ENCODE peak calls at places on chromosomes 6 and 20, in six cellular contexts. B is mammary epithelial cell, K is PC-3, Z is astrocyte, C is neural progenitor cell, A is suprapubic skin. P is an unnamed sample. For H3K9me3, the result is how much of the 10 kb centered on the place peaks cover.

GRCh38 chr6:8215631-8216030 is 113.3 kb upstream of the EEF1E1 start:
- DNase-seq in B (peak), C (no peak), K (peak), Z (peak), A (no peak), P (no peak)

GRCh38 chr6:81909981-81910910 is 157.8 kb upstream of the TENT5A start:
- DNase-seq in Z (peak), C (no peak), K (no peak), A (no peak), B (no peak), P (no peak)

GRCh38 chr6:20811112-20811746 is 277.0 kb downstream of the CDKAL1 start:
- DNase-seq in K (peak), A (no peak), B (peak), C (peak), Z (peak), P (peak)

GRCh38 chr6:26223677-26224546 is 136.7 kb downstream of the HFE start:
- DNase-seq in A (no peak), K (peak), B (peak), Z (peak), C (peak), P (peak)

GRCh38 chr20:676315-676937 is 824 bp upstream of the SCRT2 start:
- DNase-seq in C (peak), K (no peak), A (no peak), Z (no peak), B (no peak), P (no peak)

GRCh38 chr6:167764215-167764614 is 62.5 kb upstream of the AFDN start:
- DNase-seq in Z (no peak), A (no peak), K (no peak), B (no peak), C (no peak), P (no peak)

GRCh38 chr6:86016567-86016966 is 373.9 kb upstream of the SYNCRIP start:
- DNase-seq in B (no peak), K (no peak), Z (no peak), A (no peak), C (no peak), P (no peak)

GRCh38 chr20:53578492-53579222 is 15.0 kb downstream of the ZNF217 start:
- DNase-seq in Z (peak), C (peak), A (no peak), K (peak), B (peak), P (peak)

GRCh38 chr6:156279306-156279969 is 497.7 kb upstream of the ARID1B start:
- DNase-seq in B (no peak), A (no peak), K (no peak), C (no peak), Z (no peak), P (no peak)

GRCh38 chr6:26275663-26276062 is 89.3 kb upstream of the BTN3A2 start:
- DNase-seq in Z (no peak), C (no peak), K (no peak), A (no peak), B (no peak), P (no peak)

GRCh38 chr20:9775176-9775575 is 63.7 kb downstream of the PAK5 start:
- DNase-seq in K (no peak), A (no peak), C (no peak), Z (no peak), B (no peak), P (no peak)

GRCh38 chr6:75171581-75172360 is 34.1 kb downstream of the COL12A1 start:
- DNase-seq in Z (no peak), C (no peak), B (no peak), K (no peak), A (no peak), P (no peak)

GRCh38 chr20:49916146-49917002 is 1.0 kb upstream of the SPATA2 start:
- DNase-seq in B (peak), A (no peak), C (no peak), K (peak), Z (peak), P (no peak)

GRCh38 chr6:73704260-73704659 is 8.3 kb downstream of the CD109 start:
- DNase-seq in B (peak), A (peak), K (peak), C (no peak), Z (peak), P (peak)

GRCh38 chr6:40000964-40001515 is 66.8 kb upstream of the MOCS1 start:
- DNase-seq in B (no peak), K (no peak), C (no peak), A (no peak), Z (no peak), P (no peak)
- H3K9me3 ChIP-seq in B (under half), K (under half), C (under half), A (under half), Z (under half), P (under half)

GRCh38 chr6:51139841-51140462 is 321.3 kb downstream of the TFAP2B start:
- DNase-seq in Z (no peak), K (no peak), A (no peak), C (no peak), B (no peak), P (no peak)

GRCh38 chr6:51137777-51138176 is 319.1 kb downstream of the TFAP2B start:
- DNase-seq in K (no peak), Z (no peak), B (no peak), C (no peak), A (no peak), P (no peak)
- H3K9me3 ChIP-seq in K (under half), Z (under half), B (under half), C (under half), A (under half), P (under half)

DNA sequence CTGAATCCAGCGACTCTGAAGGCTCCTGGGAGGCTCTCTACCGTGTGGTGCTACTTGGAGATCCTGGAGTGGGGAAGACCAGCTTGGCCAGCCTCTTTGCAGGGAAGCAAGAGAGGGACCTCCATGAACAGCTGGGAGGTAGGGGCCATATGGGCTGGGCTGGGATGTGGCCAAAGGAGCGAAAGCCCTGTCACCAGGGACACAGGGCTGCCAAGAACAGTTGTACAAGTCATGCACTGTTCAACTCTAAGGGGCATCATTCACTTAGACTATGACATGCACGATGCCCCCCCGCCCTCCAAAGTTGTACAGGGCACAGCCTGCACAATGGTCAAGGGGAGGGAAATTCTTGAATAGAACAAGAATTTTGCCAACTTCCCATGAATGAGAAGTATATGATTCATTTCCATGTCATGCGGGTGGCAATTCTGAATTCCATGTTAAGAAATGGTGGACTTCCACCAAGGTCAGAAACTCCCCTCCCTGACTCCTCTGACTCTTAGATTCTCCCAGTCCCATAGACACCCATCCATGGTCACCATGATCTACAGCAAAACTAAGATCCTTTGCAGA is 1.6 kb downstream of the REM1 start:
- DNase-seq in C (no peak), Z (no peak), K (no peak), B (no peak), A (no peak), P (no peak)
- H3K9me3 ChIP-seq in C (under half), Z (under half), K (under half), B (under half), A (under half), P (under half)

DNA sequence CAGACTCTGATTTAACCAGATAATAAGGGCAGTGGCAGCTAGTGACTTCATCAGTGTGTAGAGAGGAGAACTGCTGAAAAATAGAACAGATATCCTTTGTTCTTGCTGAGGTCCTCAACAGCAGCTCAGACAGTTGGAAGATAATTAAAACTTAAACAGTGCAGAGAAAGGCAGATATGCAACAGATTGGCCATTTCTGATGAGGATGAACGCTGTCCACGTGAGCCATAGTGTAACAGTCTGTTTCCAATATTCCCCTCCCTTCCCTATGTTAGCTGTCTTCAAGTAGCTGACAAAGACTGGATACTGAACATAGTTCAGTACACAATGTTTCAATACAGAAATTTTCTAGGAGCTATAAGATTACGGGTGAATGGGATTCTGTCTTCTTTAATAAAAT is 291.4 kb downstream of the BTBD9 start:
- DNase-seq in C (no peak), A (no peak), K (no peak), Z (no peak), B (no peak), P (no peak)
- H3K9me3 ChIP-seq in C (under half), A (under half), K (under half), Z (under half), B (under half), P (under half)

GRCh38 chr20:60490184-60490583 is 532.0 kb downstream of the CDH26 start:
- DNase-seq in K (no peak), Z (no peak), A (no peak), B (no peak), C (no peak), P (no peak)

GRCh38 chr20:60486345-60486744 is 528.1 kb downstream of the CDH26 start:
- DNase-seq in A (no peak), Z (no peak), B (no peak), C (no peak), K (no peak), P (no peak)

DNA sequence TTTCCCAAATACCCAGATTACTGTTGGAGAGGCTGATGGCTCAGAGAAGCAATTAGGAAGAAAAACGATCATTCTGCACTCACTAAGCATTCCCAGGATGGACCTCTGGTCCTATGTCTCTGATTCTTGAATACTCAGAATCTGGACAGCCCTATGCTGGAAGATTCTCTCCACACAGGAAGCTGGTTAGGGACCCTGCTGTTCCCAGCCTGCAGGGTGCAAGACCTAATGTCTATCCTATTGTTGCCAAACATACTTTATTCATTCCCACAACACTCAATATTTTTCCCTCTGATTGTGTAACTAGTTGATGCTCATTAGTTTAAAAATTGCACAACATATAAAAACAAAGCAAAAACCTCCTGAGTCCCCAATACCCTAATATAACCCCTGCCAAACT is 533.0 kb downstream of the CDH26 start:
- DNase-seq in A (no peak), K (no peak), B (no peak), Z (no peak), C (no peak), P (no peak)
- H3K9me3 ChIP-seq in A (under half), K (under half), B (under half), Z (under half), C (under half), P (under half)

DNA sequence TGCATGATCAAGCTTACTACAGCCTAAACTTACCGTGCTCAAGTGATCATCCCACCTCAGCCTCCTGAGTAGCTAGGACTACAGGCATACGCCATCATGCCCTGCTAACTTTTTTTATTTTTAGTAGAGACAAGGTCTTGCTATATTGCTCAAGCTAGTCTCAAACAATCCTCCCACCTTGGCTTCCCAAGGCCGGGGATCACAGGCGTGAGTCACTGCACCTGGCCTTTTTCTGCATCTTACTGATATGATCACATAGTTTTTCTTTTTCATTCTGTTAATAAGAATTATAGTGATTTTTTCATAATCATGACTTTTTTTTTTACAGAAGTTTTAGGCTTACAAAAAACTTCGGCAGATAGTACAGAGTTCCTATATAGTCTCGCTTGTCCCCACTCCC is 93.2 kb downstream of the KIF13A start:
- DNase-seq in C (no peak), K (no peak), B (no peak), Z (no peak), A (no peak), P (no peak)
- H3K9me3 ChIP-seq in C (under half), K (under half), B (under half), Z (under half), A (under half), P (under half)

GRCh38 chr20:29314294-29314693 is 1943.2 kb upstream of the DEFB115 start:
- DNase-seq in Z (no peak), K (no peak), B (no peak), C (no peak), A (no peak), P (no peak)

GRCh38 chr20:29325304-29325640 is 1932.2 kb upstream of the DEFB115 start:
- DNase-seq in B (no peak), C (no peak), K (no peak), A (no peak), Z (no peak), P (no peak)

GRCh38 chr20:29318871-29319461 is 1938.5 kb upstream of the DEFB115 start:
- DNase-seq in B (no peak), K (no peak), A (no peak), Z (no peak), C (no peak), P (no peak)

DNA sequence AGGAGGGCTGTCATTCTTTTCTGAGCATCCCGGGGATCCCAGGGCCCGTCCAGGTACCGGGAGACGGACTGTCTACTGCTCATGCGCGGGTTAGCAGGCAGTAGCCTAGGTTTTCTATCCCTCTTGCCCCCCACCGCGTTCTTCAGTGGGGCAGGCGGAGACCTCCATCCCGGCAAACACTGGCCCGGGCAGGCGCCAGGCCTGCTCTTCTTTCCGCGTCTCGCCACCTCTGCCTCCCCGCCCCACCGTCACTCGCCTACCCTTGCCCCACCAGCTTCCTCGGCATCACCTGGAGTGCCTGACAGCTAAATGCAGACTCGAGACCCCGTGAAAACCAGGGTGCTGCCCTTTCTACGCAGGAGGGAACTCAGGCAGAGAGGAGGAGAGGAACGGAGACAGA is 1937.7 kb upstream of the DEFB115 start:
- DNase-seq in C (no peak), B (no peak), K (no peak), A (no peak), Z (no peak), P (no peak)
- H3K9me3 ChIP-seq in C (under half), B (under half), K (under half), A (under half), Z (under half), P (under half)

GRCh38 chr20:38089500-38089899 is 56.0 kb downstream of the RPRD1B start:
- DNase-seq in A (no peak), K (no peak), C (no peak), B (no peak), Z (no peak), P (no peak)
- H3K9me3 ChIP-seq in A (under half), K (under half), C (under half), B (under half), Z (under half), P (under half)

DNA sequence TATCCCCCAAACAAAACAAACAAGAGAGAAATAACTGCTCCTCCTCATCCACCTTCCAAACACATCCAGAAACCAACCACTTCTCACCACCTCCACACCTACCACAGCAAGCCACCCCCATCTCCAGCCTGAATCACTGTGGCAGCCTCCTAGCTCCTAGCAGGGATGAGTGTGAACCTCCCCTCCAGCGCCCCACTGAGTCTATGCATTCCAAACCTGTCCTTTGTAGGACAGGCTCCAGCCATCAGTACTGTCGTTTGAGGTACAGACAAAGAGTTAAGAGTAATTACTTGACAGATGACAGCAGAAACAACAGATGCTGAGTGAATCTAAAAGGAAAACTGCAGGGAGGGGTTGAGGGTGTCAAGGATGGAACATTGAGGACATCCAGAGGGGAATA is 2.4 kb downstream of the METTL24 start:
- DNase-seq in B (no peak), Z (no peak), K (no peak), A (no peak), C (peak), P (no peak)
- H3K9me3 ChIP-seq in B (under half), Z (under half), K (under half), A (under half), C (under half), P (under half)

DNA sequence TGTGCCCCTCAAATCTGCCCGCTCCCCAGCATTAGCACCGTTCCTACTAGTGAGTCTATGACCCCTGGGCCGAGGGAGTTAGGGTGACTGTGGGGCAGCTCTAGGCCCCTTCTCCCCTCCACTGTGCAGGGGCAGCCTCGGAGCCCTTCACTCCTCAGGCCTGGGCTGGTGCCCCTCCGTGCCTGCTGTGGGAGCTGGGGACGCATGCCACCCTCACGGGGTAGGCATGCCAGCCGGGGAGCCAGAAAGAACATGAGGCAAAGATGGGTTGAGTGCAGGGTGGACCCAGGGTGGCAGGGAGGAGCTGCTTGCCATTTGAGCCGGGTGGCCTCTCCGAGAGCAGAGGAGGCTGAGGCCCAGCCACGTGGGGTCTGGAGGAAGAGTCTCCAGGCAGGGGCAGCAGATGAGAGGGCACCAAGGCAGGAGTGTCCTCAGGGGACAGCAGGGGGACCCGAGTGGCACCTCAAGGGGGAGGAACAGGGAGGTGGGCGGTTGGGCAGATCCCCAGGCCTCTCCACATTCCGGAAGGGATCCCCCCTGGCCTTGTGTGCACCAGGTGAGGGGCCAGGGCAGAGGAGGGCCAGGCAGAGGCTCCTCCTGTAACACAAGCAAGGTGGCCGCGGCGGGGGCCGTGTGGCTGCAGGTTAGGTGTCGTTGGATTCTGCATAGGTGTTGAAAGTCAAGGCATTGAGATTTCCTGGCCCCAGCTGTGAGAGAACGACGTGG is 18.6 kb upstream of the LSM14B start:
- DNase-seq in A (no peak), K (no peak), C (no peak), Z (no peak), B (no peak), P (no peak)
- H3K9me3 ChIP-seq in A (under half), K (under half), C (under half), Z (under half), B (under half), P (half or more)

P was measured in AG04450.